ENCODE peak calls at places on chromosome 10, in four cellular contexts. K, C, D and S are unnamed samples.

GRCh38 chr10:12782537-12782936 is 219.0 kb downstream of the CCDC3 start:
- DNase-seq in K (peak; percentile 31), C (peak; percentile 26), D (no peak), S (no peak)

GRCh38 chr10:119468542-119469324 is 73.8 kb downstream of the RGS10 start:
- DNase-seq in K (no peak), C (no peak), D (no peak), S (no peak)

GRCh38 chr10:79948976-79949722 is at the start of gene SFTPD:
- DNase-seq in K (no peak), C (peak; percentile 30), D (no peak), S (no peak)

GRCh38 chr10:70985824-70986336 is 97.5 kb upstream of the PCBD1 start:
- DNase-seq in K (no peak), C (no peak), D (no peak), S (no peak)

GRCh38 chr10:79102056-79102874 is 33.5 kb downstream of the ZMIZ1 start:
- DNase-seq in K (peak; percentile 65), C (peak; percentile 40), D (peak; percentile 91), S (no peak)

GRCh38 chr10:117736655-117737054 is 194.1 kb downstream of the EMX2 start:
- DNase-seq in K (no peak), C (no peak), D (no peak), S (no peak)

GRCh38 chr10:1404236-1404952 is 332.9 kb downstream of the ADARB2 start:
- DNase-seq in K (no peak), C (no peak), D (no peak), S (no peak)

GRCh38 chr10:108911814-108912541 is 1011.3 kb downstream of the XPNPEP1 start:
- DNase-seq in K (peak; percentile 38), C (peak; percentile 62), D (peak; percentile 63), S (peak; percentile 61)

GRCh38 chr10:87847550-87847949 is 15.8 kb downstream of the KLLN start:
- DNase-seq in K (no peak), C (no peak), D (no peak), S (no peak)

GRCh38 chr10:70889291-70889690 is 926 bp upstream of the PCBD1 start:
- DNase-seq in K (no peak), C (no peak), D (no peak), S (no peak)

GRCh38 chr10:75972494-75973276 is 541.3 kb downstream of the LRMDA start:
- DNase-seq in K (no peak), C (peak; percentile 39), D (no peak), S (no peak)

GRCh38 chr10:110794808-110795207 is 76.9 kb upstream of the PDCD4 start:
- DNase-seq in K (peak; percentile 73), C (peak; percentile 71), D (no peak), S (no peak)

GRCh38 chr10:73205956-73206355 is 38.0 kb downstream of the FAM149B1 start:
- DNase-seq in K (no peak), C (no peak), D (no peak), S (no peak)

GRCh38 chr10:43140414-43140813 is 2.2 kb downstream of the CSGALNACT2 start:
- DNase-seq in K (no peak), C (no peak), D (no peak), S (no peak)

GRCh38 chr10:61701055-61701705 is 38.5 kb downstream of the CABCOCO1 start:
- DNase-seq in K (no peak), C (no peak), D (no peak), S (no peak)

GRCh38 chr10:11234857-11235640 is 217.4 kb downstream of the CELF2 start:
- DNase-seq in K (no peak), C (no peak), D (no peak), S (no peak)

GRCh38 chr10:102599565-102600327 is 44.5 kb upstream of the TRIM8 start:
- DNase-seq in K (peak; percentile 45), C (no peak), D (no peak), S (no peak)

GRCh38 chr10:49633327-49634045 is 19.6 kb downstream of the CHAT start:
- DNase-seq in K (no peak), C (no peak), D (peak; percentile 43), S (peak; percentile 23)

GRCh38 chr10:78215645-78216044 is 182.0 kb downstream of the RPS24 start:
- DNase-seq in K (peak; percentile 83), C (peak; percentile 66), D (peak; percentile 96), S (no peak)

GRCh38 chr10:103057980-103058568 is 135.0 kb downstream of the NT5C2 start:
- DNase-seq in K (no peak), C (no peak), D (no peak), S (no peak)

GRCh38 chr10:33749042-33749441 is 414.6 kb upstream of the NRP1 start:
- DNase-seq in K (no peak), C (no peak), D (no peak), S (no peak)

GRCh38 chr10:121667948-121668335 is 69.7 kb upstream of the FGFR2 start:
- DNase-seq in K (no peak), C (no peak), D (no peak), S (no peak)

GRCh38 chr10:52446391-52446790 is 132.3 kb downstream of the DKK1 start:
- DNase-seq in K (no peak), C (no peak), D (no peak), S (no peak)

GRCh38 chr10:92880233-92880861 is 32.0 kb downstream of the EXOC6 start:
- DNase-seq in K (no peak), C (peak; percentile 30), D (no peak), S (no peak)

GRCh38 chr10:104617831-104618230 is 23.3 kb upstream of the SORCS3 start:
- DNase-seq in K (no peak), C (no peak), D (no peak), S (no peak)

GRCh38 chr10:29804025-29804852 is 169.5 kb upstream of the SVIL start:
- DNase-seq in K (no peak), C (peak; percentile 63), D (peak; percentile 82), S (peak; percentile 78)

GRCh38 chr10:62388328-62388727 is 14.2 kb downstream of the ZNF365 start:
- DNase-seq in K (no peak), C (no peak), D (no peak), S (no peak)

GRCh38 chr10:93030409-93030808 is 30.2 kb upstream of the CYP26C1 start:
- DNase-seq in K (no peak), C (no peak), D (no peak), S (no peak)

GRCh38 chr10:100836891-100837290 is 75.9 kb upstream of the SLF2 start:
- DNase-seq in K (no peak), C (no peak), D (no peak), S (no peak)
- H3K27ac ChIP-seq in K (no peak overlapping the region), C (no peak overlapping the region), D (no peak overlapping the region), S (no peak overlapping the region)

GRCh38 chr10:22638863-22639262 is 75.5 kb downstream of the PIP4K2A start:
- DNase-seq in K (no peak), C (no peak), D (no peak), S (no peak)
- H3K27ac ChIP-seq in K (no peak overlapping the region), C (no peak overlapping the region), D (no peak overlapping the region), S (no peak overlapping the region)

DNA sequence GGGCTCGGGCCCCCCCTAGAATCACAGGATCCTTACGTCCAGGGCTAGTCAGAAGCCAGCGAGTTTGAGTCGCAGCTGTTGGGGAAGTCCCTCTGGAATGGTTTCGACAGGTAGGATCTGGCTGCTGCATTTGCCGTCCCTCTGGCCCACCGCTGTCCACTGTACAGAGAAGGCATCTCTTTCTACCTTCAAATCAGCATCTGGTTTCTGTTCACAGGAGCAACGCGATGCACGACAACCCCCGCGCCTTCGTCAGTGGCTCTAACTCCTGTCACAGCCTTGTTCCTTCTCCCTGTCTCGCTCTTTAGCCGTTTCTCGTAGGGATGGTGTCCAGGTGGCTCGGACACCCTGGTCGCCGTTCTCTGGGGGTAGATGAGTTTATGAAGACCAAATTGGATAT is 11.2 kb upstream of the PFKFB3 start:
- DNase-seq in K (no peak), C (no peak), D (no peak), S (no peak)
- H3K27ac ChIP-seq in K (peak overlapping the region; percentile 70), C (peak overlapping the region; percentile 77), D (peak overlapping the region; percentile 78), S (no peak overlapping the region)

DNA sequence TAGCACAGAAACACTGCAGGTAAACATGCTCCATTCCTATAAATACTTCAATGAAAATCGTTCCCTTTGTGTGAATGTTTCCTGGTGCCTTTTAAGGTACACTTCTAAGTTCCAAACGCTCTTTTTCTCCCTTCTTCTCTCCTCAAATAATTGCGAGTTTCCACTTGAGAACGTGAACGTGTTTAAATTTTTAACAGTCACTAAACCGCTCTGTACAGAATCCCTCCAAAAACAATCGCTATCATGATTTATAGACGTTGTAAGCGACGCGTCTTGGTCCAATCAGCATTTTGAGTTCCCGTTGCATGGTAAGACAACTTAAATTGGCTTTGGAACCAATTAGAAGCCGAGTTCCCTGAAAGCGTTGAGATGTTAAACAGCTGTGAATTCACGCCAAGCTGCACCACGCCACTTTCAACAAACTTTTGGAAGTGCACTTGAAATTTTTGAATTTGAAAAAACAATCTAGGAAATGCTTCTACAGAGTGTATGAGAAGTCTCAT is 12.6 kb upstream of the EBLN1 start:
- DNase-seq in K (no peak), C (no peak), D (no peak), S (no peak)
- H3K27ac ChIP-seq in K (peak overlapping the region; percentile 97), C (no peak overlapping the region), D (peak overlapping the region; percentile 78), S (peak overlapping the region; percentile 34)

DNA sequence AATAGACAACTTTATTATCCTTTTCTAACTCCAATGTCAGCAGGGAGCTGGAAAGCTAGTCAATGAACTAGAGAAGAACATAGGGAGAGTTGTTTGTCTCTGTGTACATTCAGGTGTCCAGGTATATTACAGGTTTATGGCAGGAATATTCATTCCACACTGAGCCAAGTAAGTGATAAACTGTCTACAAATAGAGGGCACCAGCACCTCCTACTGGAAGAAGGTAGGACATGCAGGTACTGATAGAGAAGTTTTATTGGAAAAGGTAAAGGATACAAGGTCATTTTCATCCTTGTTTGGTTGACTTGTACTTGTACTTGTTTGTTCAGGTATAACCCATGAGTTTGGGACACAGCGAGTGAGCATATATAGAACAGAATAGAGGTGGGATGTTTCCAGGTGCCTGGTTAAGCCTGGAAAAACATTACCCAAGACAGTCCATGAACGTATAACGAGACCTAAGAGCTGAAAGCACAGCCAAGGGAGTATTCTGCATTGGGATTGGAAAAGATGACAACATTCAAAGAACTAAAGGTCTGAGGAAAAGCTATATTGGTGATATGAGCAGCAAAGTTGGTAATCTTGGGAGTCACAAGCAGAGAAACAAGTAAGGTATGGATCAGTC is 61.4 kb upstream of the PPP1R3C start:
- DNase-seq in K (no peak), C (peak; percentile 56), D (no peak), S (no peak)
- H3K27ac ChIP-seq in K (no peak overlapping the region), C (no peak overlapping the region), D (no peak overlapping the region), S (no peak overlapping the region)

DNA sequence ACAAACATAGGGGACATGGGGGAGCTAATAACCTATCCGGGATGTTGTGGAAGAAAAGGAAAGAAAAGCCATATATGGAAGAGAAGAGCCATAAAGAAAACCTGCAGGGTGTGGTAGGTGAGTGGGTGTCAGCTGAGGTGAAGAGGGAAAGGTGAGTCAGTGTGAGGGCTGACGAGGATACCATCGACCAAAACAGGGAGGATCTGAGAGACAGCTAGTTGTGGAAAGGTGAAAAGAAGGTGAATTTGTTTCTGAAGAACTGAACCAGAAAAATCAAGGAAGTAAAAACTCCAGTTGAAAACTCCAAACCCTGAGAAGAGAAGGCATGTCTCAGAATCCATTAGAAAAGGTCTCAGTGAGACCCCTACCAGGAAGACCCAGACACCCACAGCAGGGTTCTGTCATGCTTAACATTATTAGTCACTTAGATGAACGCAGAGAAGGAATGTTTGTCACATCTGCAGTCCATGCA is 4.1 kb downstream of the BLNK start:
- DNase-seq in K (no peak), C (no peak), D (no peak), S (no peak)
- H3K27ac ChIP-seq in K (no peak overlapping the region), C (no peak overlapping the region), D (no peak overlapping the region), S (no peak overlapping the region)

GRCh38 chr10:132570771-132571564 is 33.4 kb downstream of the INPP5A start:
- DNase-seq in K (no peak), C (peak; percentile 51), D (no peak), S (no peak)
- H3K27ac ChIP-seq in K (peak overlapping the region; percentile 61), C (peak overlapping the region; percentile 22), D (no peak overlapping the region), S (peak overlapping the region; percentile 81)